ENCODE peak calls at places on chromosomes 6 and 20, in ten cellular contexts. P, I, Q, H, T, B, O, F, J and U are unnamed samples.
A peak's percentile ranks its signal among the peaks of the same experiment; 100 is the strongest.

GRCh38 chr6:2862712-2863174 is 21.1 kb upstream of the SERPINB1 start:
- DNase-seq in P (no peak), I (no peak), Q (no peak), H (no peak), T (no peak), B (no peak), O (peak; percentile 60), F (no peak), J (no peak), U (no peak)

GRCh38 chr6:1110164-1110563 is 201.7 kb upstream of the FOXQ1 start:
- DNase-seq in P (no peak), I (peak; percentile 54), Q (no peak), H (no peak), T (no peak), B (no peak), O (no peak), F (no peak), J (no peak), U (no peak)

GRCh38 chr6:52155791-52156576 is 30.2 kb upstream of the IL17A start:
- DNase-seq in P (no peak), I (peak; percentile 99), Q (peak; percentile 18), H (no peak), T (no peak), B (no peak), O (peak; percentile 98), F (no peak), J (no peak), U (peak; percentile 51)

GRCh38 chr6:28565823-28566526 is 40.3 kb downstream of the GPX5 start:
- DNase-seq in P (no peak), I (no peak), Q (no peak), H (no peak), T (no peak), B (no peak), O (no peak), F (no peak), J (no peak), U (no peak)

GRCh38 chr20:32027653-32028052 is 17.4 kb downstream of the CCM2L start:
- DNase-seq in P (no peak), I (no peak), Q (no peak), H (no peak), T (no peak), B (no peak), O (no peak), F (no peak), J (no peak), U (no peak)

GRCh38 chr6:153790881-153791473 is 248.1 kb upstream of the OPRM1 start:
- DNase-seq in P (no peak), I (peak; percentile 54), Q (peak; percentile 58), H (no peak), T (no peak), B (no peak), O (no peak), F (no peak), J (peak; percentile 46), U (peak; percentile 68)

GRCh38 chr6:38671885-38672467 is 31.0 kb downstream of the GLO1 start:
- DNase-seq in P (no peak), I (peak; percentile 71), Q (peak; percentile 63), H (no peak), T (no peak), B (no peak), O (peak; percentile 61), F (peak; percentile 13), J (peak; percentile 78), U (peak; percentile 82)

GRCh38 chr6:124858564-124858963 is 103.7 kb upstream of the RNF217 start:
- DNase-seq in P (no peak), I (no peak), Q (no peak), H (no peak), T (no peak), B (no peak), O (no peak), F (no peak), J (no peak), U (no peak)

GRCh38 chr6:137266032-137266586 is 46.9 kb upstream of the IFNGR1 start:
- DNase-seq in P (no peak), I (no peak), Q (peak; percentile 52), H (no peak), T (no peak), B (no peak), O (no peak), F (no peak), J (peak; percentile 57), U (no peak)

GRCh38 chr6:2970753-2971419 is 481 bp downstream of the SERPINB6 start:
- DNase-seq in P (peak; percentile 90), I (peak; percentile 80), Q (peak; percentile 39), H (no peak), T (peak; percentile 85), B (peak; percentile 42), O (peak; percentile 22), F (peak; percentile 30), J (peak; percentile 49), U (peak; percentile 77)

GRCh38 chr20:46683620-46683938 is 5.7 kb downstream of the TP53RK start:
- DNase-seq in P (no peak), I (no peak), Q (no peak), H (no peak), T (no peak), B (no peak), O (no peak), F (no peak), J (no peak), U (no peak)

GRCh38 chr20:33233129-33233774 is 2.5 kb upstream of the BPIFA1 start:
- DNase-seq in P (no peak), I (no peak), Q (no peak), H (no peak), T (no peak), B (no peak), O (no peak), F (no peak), J (no peak), U (peak; percentile 74)

GRCh38 chr6:150485559-150486517 is 113.8 kb upstream of the PLEKHG1 start:
- DNase-seq in P (no peak), I (no peak), Q (no peak), H (no peak), T (no peak), B (no peak), O (no peak), F (no peak), J (peak; percentile 43), U (no peak)

GRCh38 chr6:157962601-157963084 is 19.0 kb upstream of the SYNJ2 start:
- DNase-seq in P (no peak), I (no peak), Q (peak; percentile 62), H (no peak), T (no peak), B (no peak), O (no peak), F (no peak), J (peak; percentile 91), U (no peak)

GRCh38 chr6:113833537-113833936 is 23.6 kb upstream of the MARCKS start:
- DNase-seq in P (no peak), I (peak; percentile 80), Q (peak; percentile 53), H (no peak), T (no peak), B (no peak), O (no peak), F (no peak), J (peak; percentile 82), U (no peak)

GRCh38 chr20:31515775-31516107 is 1.5 kb downstream of the HM13 start:
- DNase-seq in P (no peak), I (peak; percentile 24), Q (no peak), H (no peak), T (no peak), B (no peak), O (peak; percentile 85), F (no peak), J (no peak), U (peak; percentile 30)

GRCh38 chr6:43575105-43575771 is 600 bp downstream of the XPO5 start:
- DNase-seq in P (no peak), I (peak; percentile 45), Q (peak; percentile 28), H (no peak), T (no peak), B (no peak), O (no peak), F (no peak), J (no peak), U (peak; percentile 73)

GRCh38 chr6:56954389-56955170 is at the start of gene BEND6:
- DNase-seq in P (peak; percentile 54), I (peak; percentile 88), Q (peak; percentile 85), H (no peak), T (peak; percentile 32), B (peak; percentile 18), O (peak; percentile 61), F (no peak), J (peak; percentile 78), U (peak; percentile 78)

GRCh38 chr20:23096073-23096472 is 9.9 kb upstream of the CD93 start:
- DNase-seq in P (no peak), I (no peak), Q (no peak), H (no peak), T (no peak), B (no peak), O (no peak), F (no peak), J (no peak), U (no peak)

GRCh38 chr20:62516345-62516744 is 40.5 kb upstream of the GATA5 start:
- DNase-seq in P (no peak), I (peak; percentile 46), Q (no peak), H (no peak), T (no peak), B (no peak), O (no peak), F (no peak), J (no peak), U (peak; percentile 52)

GRCh38 chr6:41546866-41547798 is 951 bp downstream of the FOXP4 start:
- DNase-seq in P (no peak), I (peak; percentile 58), Q (peak; percentile 24), H (no peak), T (peak; percentile 73), B (peak; percentile 20), O (peak; percentile 33), F (no peak), J (peak; percentile 54), U (peak; percentile 76)

GRCh38 chr20:51400051-51400926 is 142.2 kb downstream of the NFATC2 start:
- DNase-seq in P (no peak), I (peak; percentile 19), Q (no peak), H (no peak), T (no peak), B (peak; percentile 42), O (peak; percentile 93), F (peak; percentile 66), J (peak; percentile 23), U (no peak)

GRCh38 chr6:145332001-145332400 is 403.3 kb downstream of the EPM2A start:
- DNase-seq in P (no peak), I (no peak), Q (no peak), H (no peak), T (no peak), B (no peak), O (no peak), F (no peak), J (no peak), U (peak; percentile 51)

GRCh38 chr6:133896344-133896721 is 7.4 kb downstream of the TCF21 start:
- DNase-seq in P (no peak), I (peak; percentile 14), Q (no peak), H (no peak), T (no peak), B (no peak), O (no peak), F (no peak), J (no peak), U (no peak)

GRCh38 chr6:68774843-68775242 is 139.8 kb downstream of the ADGRB3 start:
- DNase-seq in P (no peak), I (no peak), Q (no peak), H (no peak), T (no peak), B (no peak), O (no peak), F (no peak), J (no peak), U (no peak)

GRCh38 chr6:65671922-65672321 is 35.1 kb downstream of the EYS start:
- DNase-seq in P (no peak), I (peak; percentile 15), Q (no peak), H (no peak), T (no peak), B (no peak), O (no peak), F (no peak), J (no peak), U (no peak)

GRCh38 chr20:23658336-23658735 is 20.6 kb upstream of the CST3 start:
- DNase-seq in P (no peak), I (no peak), Q (no peak), H (no peak), T (no peak), B (no peak), O (no peak), F (no peak), J (no peak), U (no peak)

GRCh38 chr6:167987811-167988495 is 9.5 kb upstream of the KIF25 start:
- DNase-seq in P (no peak), I (no peak), Q (no peak), H (no peak), T (no peak), B (no peak), O (no peak), F (no peak), J (no peak), U (no peak)